ENCODE peak calls at places on chromosomes 2 and 18, in ten cellular contexts. One of them, this sample, is unnamed.

GRCh38 chr2:10336283-10336682 is 33.6 kb downstream of the HPCAL1 start:
- DNase-seq in sigmoid colon: no peak
- DNase-seq in breast epithelium: no peak
- DNase-seq in HCT116: no peak
- DNase-seq in transverse colon: no peak
- DNase-seq in vagina: no peak
- DNase-seq in endothelial cell of umbilical vein: no peak
- DNase-seq in spleen: no peak
- DNase-seq in esophagus muscularis mucosa: no peak
- DNase-seq in prostate gland: no peak
- DNase-seq in this sample: no peak

GRCh38 chr2:112749755-112750559 is 14.5 kb downstream of the CKAP2L start:
- DNase-seq in sigmoid colon: peak; percentile 67
- DNase-seq in breast epithelium: no peak
- DNase-seq in HCT116: no peak
- DNase-seq in transverse colon: peak; percentile 81
- DNase-seq in vagina: no peak
- DNase-seq in endothelial cell of umbilical vein: peak; percentile 67
- DNase-seq in spleen: peak; percentile 95
- DNase-seq in esophagus muscularis mucosa: no peak
- DNase-seq in prostate gland: peak; percentile 52
- DNase-seq in this sample: peak; percentile 47

GRCh38 chr2:180158961-180159360 is 151.9 kb upstream of the CWC22 start:
- DNase-seq in sigmoid colon: no peak
- DNase-seq in breast epithelium: no peak
- DNase-seq in HCT116: no peak
- DNase-seq in transverse colon: no peak
- DNase-seq in vagina: no peak
- DNase-seq in endothelial cell of umbilical vein: no peak
- DNase-seq in spleen: no peak
- DNase-seq in esophagus muscularis mucosa: no peak
- DNase-seq in prostate gland: no peak
- DNase-seq in this sample: no peak

GRCh38 chr2:26560892-26561291 is 80.3 kb downstream of the CIB4 start:
- DNase-seq in sigmoid colon: peak; percentile 8
- DNase-seq in breast epithelium: no peak
- DNase-seq in HCT116: no peak
- DNase-seq in transverse colon: no peak
- DNase-seq in vagina: no peak
- DNase-seq in endothelial cell of umbilical vein: no peak
- DNase-seq in spleen: peak; percentile 18
- DNase-seq in esophagus muscularis mucosa: no peak
- DNase-seq in prostate gland: no peak
- DNase-seq in this sample: no peak

GRCh38 chr2:25286025-25286400 is 55.7 kb downstream of the DNMT3A start:
- DNase-seq in sigmoid colon: no peak
- DNase-seq in breast epithelium: no peak
- DNase-seq in HCT116: no peak
- DNase-seq in transverse colon: peak; percentile 44
- DNase-seq in vagina: no peak
- DNase-seq in endothelial cell of umbilical vein: peak; percentile 28
- DNase-seq in spleen: peak; percentile 90
- DNase-seq in esophagus muscularis mucosa: no peak
- DNase-seq in prostate gland: no peak
- DNase-seq in this sample: peak; percentile 77

GRCh38 chr2:71306762-71307161 is 24.8 kb upstream of the ZNF638 start:
- DNase-seq in sigmoid colon: no peak
- DNase-seq in breast epithelium: no peak
- DNase-seq in HCT116: no peak
- DNase-seq in transverse colon: no peak
- DNase-seq in vagina: no peak
- DNase-seq in endothelial cell of umbilical vein: no peak
- DNase-seq in spleen: no peak
- DNase-seq in esophagus muscularis mucosa: no peak
- DNase-seq in prostate gland: no peak
- DNase-seq in this sample: no peak

GRCh38 chr2:128710242-128710641 is 391.6 kb upstream of the HS6ST1 start:
- DNase-seq in sigmoid colon: no peak
- DNase-seq in breast epithelium: no peak
- DNase-seq in HCT116: no peak
- DNase-seq in transverse colon: no peak
- DNase-seq in vagina: peak; percentile 32
- DNase-seq in endothelial cell of umbilical vein: no peak
- DNase-seq in spleen: no peak
- DNase-seq in esophagus muscularis mucosa: no peak
- DNase-seq in prostate gland: no peak
- DNase-seq in this sample: no peak

GRCh38 chr2:231362785-231363184 is 32.7 kb upstream of the B3GNT7 start:
- DNase-seq in sigmoid colon: peak; percentile 48
- DNase-seq in breast epithelium: peak; percentile 15
- DNase-seq in HCT116: no peak
- DNase-seq in transverse colon: peak; percentile 7
- DNase-seq in vagina: no peak
- DNase-seq in endothelial cell of umbilical vein: no peak
- DNase-seq in spleen: no peak
- DNase-seq in esophagus muscularis mucosa: no peak
- DNase-seq in prostate gland: no peak
- DNase-seq in this sample: no peak

GRCh38 chr2:117762454-117762853 is 52.0 kb upstream of the DDX18 start:
- DNase-seq in sigmoid colon: no peak
- DNase-seq in breast epithelium: no peak
- DNase-seq in HCT116: no peak
- DNase-seq in transverse colon: no peak
- DNase-seq in vagina: no peak
- DNase-seq in endothelial cell of umbilical vein: no peak
- DNase-seq in spleen: no peak
- DNase-seq in esophagus muscularis mucosa: no peak
- DNase-seq in prostate gland: no peak
- DNase-seq in this sample: no peak

DNA sequence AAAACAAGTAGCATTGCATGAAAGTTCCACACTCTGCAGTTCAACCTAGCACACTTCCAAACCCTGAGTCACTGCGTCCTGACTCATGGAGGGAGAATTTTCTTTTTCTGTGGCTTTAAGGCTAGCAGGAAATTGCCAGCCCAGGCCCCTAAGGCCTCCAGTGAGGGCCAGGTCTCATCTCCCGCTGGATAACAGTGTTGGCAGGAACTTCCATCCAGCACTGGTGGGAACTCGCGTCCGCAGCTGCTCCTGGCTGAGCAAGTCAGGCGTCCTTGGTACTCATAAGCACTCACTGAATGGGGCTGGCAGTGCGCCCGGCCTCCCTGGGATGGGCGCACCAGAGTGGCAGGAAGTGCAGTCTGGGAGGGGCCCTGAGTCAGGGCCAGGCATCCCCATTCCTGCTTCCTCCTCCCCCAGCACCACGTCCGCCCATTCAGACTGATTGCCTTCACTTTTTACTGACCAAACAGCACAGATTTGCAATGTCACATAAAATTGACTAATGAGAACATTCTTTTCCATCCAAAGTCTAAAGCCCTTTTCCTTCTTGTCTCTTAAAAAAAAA is 14.3 kb downstream of the MALL start:
- DNase-seq in sigmoid colon: peak; percentile 92
- DNase-seq in breast epithelium: peak; percentile 89
- DNase-seq in HCT116: peak; percentile 91
- DNase-seq in transverse colon: peak; percentile 94
- DNase-seq in vagina: peak; percentile 97
- DNase-seq in endothelial cell of umbilical vein: peak; percentile 100
- DNase-seq in spleen: peak; percentile 92
- DNase-seq in esophagus muscularis mucosa: peak; percentile 94
- DNase-seq in prostate gland: peak; percentile 96
- DNase-seq in this sample: no peak
- TF ChIP-seq POLR2A in sigmoid colon: no peak
- TF ChIP-seq POLR2A in breast epithelium: no peak
- TF ChIP-seq POLR2A in HCT116: no peak
- TF ChIP-seq POLR2A in transverse colon: peak; percentile 38
- TF ChIP-seq POLR2A in vagina: no peak
- TF ChIP-seq POLR2A in endothelial cell of umbilical vein: peak; percentile 67
- TF ChIP-seq POLR2A in spleen: no peak
- TF ChIP-seq POLR2A in esophagus muscularis mucosa: no peak
- TF ChIP-seq POLR2A in prostate gland: no peak
- TF ChIP-seq POLR2A in this sample: no peak

GRCh38 chr18:6056171-6056932 is 161.0 kb upstream of the TMEM200C start:
- DNase-seq in sigmoid colon: no peak
- DNase-seq in breast epithelium: no peak
- DNase-seq in HCT116: no peak
- DNase-seq in transverse colon: no peak
- DNase-seq in vagina: no peak
- DNase-seq in endothelial cell of umbilical vein: peak; percentile 77
- DNase-seq in spleen: no peak
- DNase-seq in esophagus muscularis mucosa: no peak
- DNase-seq in prostate gland: no peak
- DNase-seq in this sample: no peak

GRCh38 chr18:6060149-6060548 is 164.8 kb upstream of the TMEM200C start:
- DNase-seq in sigmoid colon: no peak
- DNase-seq in breast epithelium: no peak
- DNase-seq in HCT116: no peak
- DNase-seq in transverse colon: no peak
- DNase-seq in vagina: no peak
- DNase-seq in endothelial cell of umbilical vein: no peak
- DNase-seq in spleen: no peak
- DNase-seq in esophagus muscularis mucosa: no peak
- DNase-seq in prostate gland: no peak
- DNase-seq in this sample: no peak

GRCh38 chr18:6057604-6058003 is 162.3 kb upstream of the TMEM200C start:
- DNase-seq in sigmoid colon: no peak
- DNase-seq in breast epithelium: no peak
- DNase-seq in HCT116: no peak
- DNase-seq in transverse colon: no peak
- DNase-seq in vagina: no peak
- DNase-seq in endothelial cell of umbilical vein: no peak
- DNase-seq in spleen: no peak
- DNase-seq in esophagus muscularis mucosa: no peak
- DNase-seq in prostate gland: no peak
- DNase-seq in this sample: no peak

GRCh38 chr18:6059551-6059950 is 164.2 kb upstream of the TMEM200C start:
- DNase-seq in sigmoid colon: no peak
- DNase-seq in breast epithelium: no peak
- DNase-seq in HCT116: no peak
- DNase-seq in transverse colon: no peak
- DNase-seq in vagina: no peak
- DNase-seq in endothelial cell of umbilical vein: no peak
- DNase-seq in spleen: no peak
- DNase-seq in esophagus muscularis mucosa: no peak
- DNase-seq in prostate gland: no peak
- DNase-seq in this sample: no peak

DNA sequence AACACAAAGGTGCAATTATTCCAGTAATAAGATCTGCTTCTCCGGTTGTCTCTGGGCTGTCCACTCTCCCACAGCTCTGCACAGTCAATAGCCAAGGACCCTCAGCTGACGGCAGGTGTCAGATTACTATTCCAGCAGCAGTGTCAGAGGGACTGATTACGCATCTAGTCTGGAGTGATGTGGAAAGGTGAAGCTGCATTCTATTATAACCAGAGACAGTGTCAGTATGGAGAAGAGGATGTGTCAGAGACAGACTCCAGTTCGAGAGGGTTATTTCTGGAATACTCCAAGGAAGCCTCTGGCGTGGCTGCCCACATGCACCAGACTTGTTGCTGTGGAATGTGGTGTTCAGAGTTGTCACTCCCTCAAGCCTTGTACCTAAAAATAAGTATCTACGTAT is 163.6 kb upstream of the TMEM200C start:
- DNase-seq in sigmoid colon: no peak
- DNase-seq in breast epithelium: no peak
- DNase-seq in HCT116: no peak
- DNase-seq in transverse colon: no peak
- DNase-seq in vagina: no peak
- DNase-seq in endothelial cell of umbilical vein: no peak
- DNase-seq in spleen: no peak
- DNase-seq in esophagus muscularis mucosa: no peak
- DNase-seq in prostate gland: no peak
- DNase-seq in this sample: no peak
- TF ChIP-seq POLR2AphosphoS5 in sigmoid colon: no peak
- TF ChIP-seq POLR2AphosphoS5 in breast epithelium: no peak
- TF ChIP-seq POLR2AphosphoS5 in HCT116: no peak
- TF ChIP-seq POLR2AphosphoS5 in transverse colon: no peak
- TF ChIP-seq POLR2AphosphoS5 in vagina: no peak
- TF ChIP-seq POLR2AphosphoS5 in endothelial cell of umbilical vein: no peak
- TF ChIP-seq POLR2AphosphoS5 in spleen: no peak
- TF ChIP-seq POLR2AphosphoS5 in esophagus muscularis mucosa: no peak
- TF ChIP-seq POLR2AphosphoS5 in prostate gland: no peak
- TF ChIP-seq POLR2AphosphoS5 in this sample: no peak

DNA sequence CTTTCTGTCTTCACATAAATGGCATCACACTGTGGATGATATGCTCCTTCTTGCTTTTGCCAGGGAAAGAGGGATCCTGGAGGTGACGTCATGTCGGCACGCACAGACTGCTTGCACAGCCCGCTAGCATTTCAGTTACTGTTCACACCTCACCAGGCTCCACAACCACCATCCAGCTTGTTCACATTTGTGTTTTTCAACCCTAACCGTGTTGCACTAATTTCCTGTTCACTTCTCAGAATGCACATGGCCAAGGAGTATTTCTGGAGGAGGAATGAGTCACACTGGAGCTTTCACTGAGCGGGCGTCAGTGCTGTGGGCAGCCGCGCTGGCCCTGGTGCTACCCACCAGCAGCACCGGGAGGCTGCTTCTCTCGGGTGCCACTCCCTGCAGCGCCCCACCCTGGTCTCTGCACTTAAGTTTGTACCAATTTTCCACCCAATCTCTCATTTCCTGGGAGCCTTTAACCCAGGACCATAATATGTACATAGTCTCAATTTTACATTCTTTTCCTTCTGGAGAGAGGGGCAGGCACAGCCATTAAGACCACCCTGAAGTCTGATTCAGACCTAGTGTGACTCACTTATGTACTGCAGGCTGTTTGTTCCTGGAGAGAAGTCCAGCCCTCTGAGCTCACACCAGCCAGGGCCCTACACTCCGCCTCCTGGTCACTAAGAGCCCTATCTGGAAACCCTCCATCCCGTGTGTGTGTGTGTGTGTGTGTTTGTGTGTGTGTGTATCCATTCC is 65.1 kb downstream of the MBP start:
- DNase-seq in sigmoid colon: peak; percentile 84
- DNase-seq in breast epithelium: no peak
- DNase-seq in HCT116: peak; percentile 75
- DNase-seq in transverse colon: peak; percentile 63
- DNase-seq in vagina: no peak
- DNase-seq in endothelial cell of umbilical vein: peak; percentile 86
- DNase-seq in spleen: peak; percentile 89
- DNase-seq in esophagus muscularis mucosa: no peak
- DNase-seq in prostate gland: no peak
- DNase-seq in this sample: no peak
- TF ChIP-seq POLR2A in sigmoid colon: no peak
- TF ChIP-seq POLR2A in breast epithelium: no peak
- TF ChIP-seq POLR2A in HCT116: no peak
- TF ChIP-seq POLR2A in transverse colon: no peak
- TF ChIP-seq POLR2A in vagina: no peak
- TF ChIP-seq POLR2A in endothelial cell of umbilical vein: no peak
- TF ChIP-seq POLR2A in spleen: no peak
- TF ChIP-seq POLR2A in esophagus muscularis mucosa: no peak
- TF ChIP-seq POLR2A in prostate gland: no peak
- TF ChIP-seq POLR2A in this sample: no peak

GRCh38 chr18:59516356-59517155 is 157.5 kb upstream of the LMAN1 start:
- DNase-seq in sigmoid colon: peak; percentile 79
- DNase-seq in breast epithelium: no peak
- DNase-seq in HCT116: no peak
- DNase-seq in transverse colon: peak; percentile 16
- DNase-seq in vagina: no peak
- DNase-seq in endothelial cell of umbilical vein: peak; percentile 91
- DNase-seq in spleen: no peak
- DNase-seq in esophagus muscularis mucosa: no peak
- DNase-seq in prostate gland: no peak
- DNase-seq in this sample: no peak
- TF ChIP-seq POLR2AphosphoS5 in sigmoid colon: peak; percentile 79
- TF ChIP-seq POLR2AphosphoS5 in breast epithelium: peak; percentile 91
- TF ChIP-seq POLR2AphosphoS5 in HCT116: no peak
- TF ChIP-seq POLR2AphosphoS5 in transverse colon: peak; percentile 72
- TF ChIP-seq POLR2AphosphoS5 in vagina: peak; percentile 42
- TF ChIP-seq POLR2AphosphoS5 in endothelial cell of umbilical vein: peak; percentile 57
- TF ChIP-seq POLR2AphosphoS5 in spleen: no peak
- TF ChIP-seq POLR2AphosphoS5 in esophagus muscularis mucosa: no peak
- TF ChIP-seq POLR2AphosphoS5 in prostate gland: peak; percentile 39
- TF ChIP-seq POLR2AphosphoS5 in this sample: no peak

GRCh38 chr2:191846787-191847620 is at the start of gene CAVIN2:
- DNase-seq in sigmoid colon: peak; percentile 90
- DNase-seq in breast epithelium: no peak
- DNase-seq in HCT116: no peak
- DNase-seq in transverse colon: peak; percentile 50
- DNase-seq in vagina: no peak
- DNase-seq in endothelial cell of umbilical vein: peak; percentile 100
- DNase-seq in spleen: peak; percentile 76
- DNase-seq in esophagus muscularis mucosa: no peak
- DNase-seq in prostate gland: peak; percentile 48
- DNase-seq in this sample: no peak
- TF ChIP-seq POLR2A in sigmoid colon: peak; percentile 71
- TF ChIP-seq POLR2A in breast epithelium: no peak
- TF ChIP-seq POLR2A in HCT116: no peak
- TF ChIP-seq POLR2A in transverse colon: peak; percentile 59
- TF ChIP-seq POLR2A in vagina: no peak
- TF ChIP-seq POLR2A in endothelial cell of umbilical vein: peak; percentile 98
- TF ChIP-seq POLR2A in spleen: peak; percentile 94
- TF ChIP-seq POLR2A in esophagus muscularis mucosa: no peak
- TF ChIP-seq POLR2A in prostate gland: no peak
- TF ChIP-seq POLR2A in this sample: no peak

This sample was measured in GM12891.